ENCODE peak calls at places on chromosomes 12 and 14, in nine cellular contexts. C is HepG2, S is body of pancreas, D is right lobe of liver, T is heart left ventricle, E is IMR-90, Y is upper lobe of left lung, Z is HCT116, M is gastrocnemius medialis. N is an unnamed sample.

GRCh38 chr12:120668091-120668796 is 18.7 kb upstream of the MLEC start:
- ATAC-seq in C (no peak), S (no peak), D (no peak), T (no peak), E (no peak), Y (no peak), Z (no peak), M (no peak), N (no peak)

GRCh38 chr12:122366685-122367475 is 55.6 kb downstream of the CLIP1 start:
- ATAC-seq in C (peak; percentile 88), S (peak; percentile 27), D (peak; percentile 61), T (peak; percentile 71), E (peak; percentile 75), Y (no peak), Z (peak; percentile 87), M (peak; percentile 83), N (peak; percentile 92)

GRCh38 chr14:32469388-32470160 is 140.5 kb downstream of the AKAP6 start:
- ATAC-seq in C (peak; percentile 60), S (no peak), D (peak; percentile 68), T (no peak), E (peak; percentile 55), Y (no peak), Z (no peak), M (no peak), N (peak; percentile 50)

GRCh38 chr12:123492290-123492689 is 34.4 kb downstream of the SNRNP35 start:
- ATAC-seq in C (no peak), S (no peak), D (no peak), T (peak; percentile 69), E (no peak), Y (no peak), Z (no peak), M (peak; percentile 78), N (no peak)

GRCh38 chr14:52189330-52189729 is 78.2 kb upstream of the PTGDR start:
- ATAC-seq in C (no peak), S (no peak), D (no peak), T (no peak), E (no peak), Y (no peak), Z (no peak), M (no peak), N (no peak)

GRCh38 chr14:99273724-99274345 is 1.8 kb upstream of the BCL11B start:
- ATAC-seq in C (peak; percentile 4), S (no peak), D (no peak), T (no peak), E (no peak), Y (no peak), Z (no peak), M (no peak), N (no peak)

GRCh38 chr12:124487065-124487833 is 80.2 kb downstream of the NCOR2 start:
- ATAC-seq in C (no peak), S (no peak), D (no peak), T (no peak), E (no peak), Y (no peak), Z (no peak), M (no peak), N (no peak)

GRCh38 chr12:131005161-131006035 is 51.7 kb downstream of the ADGRD1 start:
- ATAC-seq in C (no peak), S (no peak), D (no peak), T (no peak), E (no peak), Y (no peak), Z (peak; percentile 33), M (no peak), N (no peak)

GRCh38 chr12:58502857-58503256 is 417.4 kb downstream of the LRIG3 start:
- ATAC-seq in C (no peak), S (no peak), D (no peak), T (no peak), E (peak; percentile 15), Y (no peak), Z (no peak), M (no peak), N (no peak)

GRCh38 chr14:52052289-52052943 is 16.4 kb downstream of the NID2 start:
- ATAC-seq in C (no peak), S (no peak), D (no peak), T (peak; percentile 40), E (peak; percentile 53), Y (no peak), Z (no peak), M (peak; percentile 80), N (peak; percentile 87)

GRCh38 chr12:104164635-104165034 is 26.6 kb upstream of the NFYB start:
- ATAC-seq in C (no peak), S (no peak), D (no peak), T (no peak), E (no peak), Y (no peak), Z (no peak), M (no peak), N (no peak)

GRCh38 chr12:108966378-108967151 is 54.3 kb downstream of the SVOP start:
- ATAC-seq in C (no peak), S (no peak), D (no peak), T (peak; percentile 86), E (no peak), Y (no peak), Z (no peak), M (peak; percentile 90), N (no peak)

GRCh38 chr14:104734051-104734587 is 10.1 kb downstream of the ADSS1 start:
- ATAC-seq in C (no peak), S (no peak), D (no peak), T (no peak), E (no peak), Y (no peak), Z (no peak), M (no peak), N (no peak)

GRCh38 chr14:104734601-104734990 is 10.6 kb downstream of the ADSS1 start:
- ATAC-seq in C (no peak), S (no peak), D (no peak), T (no peak), E (no peak), Y (no peak), Z (no peak), M (no peak), N (no peak)

GRCh38 chr14:104738375-104739019 is 14.4 kb upstream of the SIVA1 start:
- ATAC-seq in C (no peak), S (no peak), D (no peak), T (no peak), E (no peak), Y (no peak), Z (no peak), M (no peak), N (no peak)

GRCh38 chr14:104734991-104735779 is 11.2 kb downstream of the ADSS1 start:
- ATAC-seq in C (peak; percentile 67), S (no peak), D (peak; percentile 70), T (peak; percentile 10), E (no peak), Y (no peak), Z (no peak), M (peak; percentile 25), N (no peak)

DNA sequence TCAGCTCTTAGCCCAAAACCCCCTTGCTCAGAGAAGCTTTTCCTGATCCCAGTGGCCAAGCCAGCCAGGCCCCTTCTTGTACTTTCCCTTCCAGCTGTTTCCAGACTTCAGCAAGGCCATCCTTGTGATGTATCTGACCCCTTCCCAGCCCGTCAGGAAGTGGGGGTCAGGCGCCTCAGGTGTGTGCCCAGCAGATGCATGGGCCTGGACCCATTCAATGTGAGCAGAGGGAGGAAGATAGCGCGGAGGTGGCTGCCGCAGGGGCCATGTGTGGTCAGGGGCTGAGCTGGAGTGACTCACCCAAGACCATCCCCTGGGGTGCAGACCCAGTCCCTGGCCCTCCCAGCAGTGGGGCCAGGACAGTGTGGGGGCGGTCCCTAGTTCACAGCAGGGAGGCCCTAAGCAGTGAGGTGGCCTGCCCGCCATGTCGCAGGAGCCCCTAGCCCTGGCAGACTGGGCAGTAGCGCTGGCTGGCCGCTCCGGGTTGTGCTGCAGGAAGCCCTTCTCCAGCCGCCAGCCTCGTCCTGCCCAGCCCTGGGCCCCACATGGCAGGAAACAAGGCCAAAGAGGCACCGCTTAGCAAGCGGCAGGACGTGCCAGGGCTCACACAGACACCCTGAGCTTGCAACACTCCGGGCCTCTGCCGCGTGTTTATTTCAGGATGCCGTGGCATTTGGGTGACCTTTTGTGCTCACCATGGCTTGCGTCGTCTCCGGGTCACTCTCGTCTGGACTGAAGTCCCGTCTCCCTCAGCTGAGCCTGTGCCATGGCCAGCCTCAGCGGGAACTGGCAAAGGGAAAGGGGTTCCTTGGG is 12.0 kb downstream of the ADSS1 start:
- ATAC-seq in C (peak; percentile 61), S (peak; percentile 52), D (peak; percentile 72), T (peak; percentile 74), E (peak; percentile 83), Y (peak; percentile 74), Z (no peak), M (peak; percentile 69), N (peak; percentile 88)
- TF ChIP-seq POLR2A in C (peak; percentile 38), S (peak; percentile 6), D (peak; percentile 73), T (peak; percentile 52), E (no peak), Y (no peak), Z (no peak), M (peak; percentile 51), N (peak; percentile 30)

DNA sequence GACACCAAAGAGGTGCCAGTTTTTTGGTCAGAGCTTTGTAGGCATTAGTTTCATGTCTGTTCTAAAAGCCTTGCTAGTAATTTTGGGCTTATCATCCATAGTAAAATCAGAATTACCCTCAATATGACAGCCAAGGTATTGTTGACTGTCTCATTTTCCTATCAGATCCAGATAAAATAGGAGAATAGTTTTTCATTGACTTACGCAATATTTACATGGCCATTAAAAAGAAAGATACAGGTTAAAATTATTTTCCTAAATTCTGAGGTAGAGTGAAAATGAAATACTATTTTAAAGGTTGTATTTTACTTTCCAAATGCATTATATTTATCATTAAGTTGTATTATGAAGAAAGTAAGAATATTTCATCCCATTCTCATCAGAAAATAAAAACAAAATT is 203.7 kb downstream of the LRFN5 start:
- ATAC-seq in C (no peak), S (no peak), D (no peak), T (no peak), E (no peak), Y (no peak), Z (no peak), M (no peak), N (no peak)
- H3K36me3 ChIP-seq in C (no peaks in the 10 kb centered on the region), S (no peaks in the 10 kb centered on the region), D (no peaks in the 10 kb centered on the region), T (no peaks in the 10 kb centered on the region), E (no peaks in the 10 kb centered on the region), Y (no peaks in the 10 kb centered on the region), Z (no peaks in the 10 kb centered on the region), M (no peaks in the 10 kb centered on the region), N (no peaks in the 10 kb centered on the region)

GRCh38 chr12:18955594-18955993 is 173.9 kb upstream of the PLEKHA5 start:
- ATAC-seq in C (no peak), S (no peak), D (no peak), T (peak; percentile 36), E (peak; percentile 29), Y (no peak), Z (no peak), M (no peak), N (no peak)
- TF ChIP-seq POLR2A in C (no peak), S (no peak), D (no peak), T (no peak), E (no peak), Y (no peak), Z (no peak), M (no peak), N (no peak)

DNA sequence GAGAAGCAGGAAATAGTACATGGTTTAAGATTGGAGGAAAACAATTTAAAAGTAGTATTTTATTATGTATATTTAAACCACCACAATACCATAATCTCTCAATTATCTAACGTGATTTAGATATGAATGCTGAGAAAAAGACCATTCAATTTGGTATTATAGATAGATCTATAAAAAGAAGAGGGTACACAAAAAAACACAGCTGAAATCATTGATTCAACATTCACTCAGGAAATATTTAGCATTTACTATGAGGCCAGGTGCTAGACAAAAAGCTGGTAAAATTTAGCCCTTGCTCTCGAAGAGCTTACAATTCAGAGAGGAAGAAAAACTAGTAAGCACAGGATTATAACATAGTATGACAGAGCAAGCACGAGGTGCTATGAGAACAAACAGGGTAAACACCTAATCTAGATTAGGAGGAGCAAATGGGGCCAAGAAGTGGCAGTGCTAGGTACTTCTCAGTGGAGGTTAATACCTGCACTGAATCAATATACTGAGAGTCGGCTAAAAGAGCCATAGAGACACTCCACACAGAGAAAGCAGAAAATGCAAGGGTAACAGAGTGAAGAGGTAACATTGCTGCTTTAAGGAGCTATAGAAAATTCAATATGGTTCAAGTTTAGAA is 27.6 kb downstream of the TRIP11 start:
- ATAC-seq in C (no peak), S (peak; percentile 81), D (no peak), T (no peak), E (no peak), Y (peak; percentile 26), Z (no peak), M (no peak), N (no peak)
- H3K36me3 ChIP-seq in C (peaks cover 47% of the 10 kb centered on the region), S (peaks cover 12% of the 10 kb centered on the region), D (peaks cover 6% of the 10 kb centered on the region), T (no peaks in the 10 kb centered on the region), E (peaks cover 23% of the 10 kb centered on the region), Y (peaks cover 40% of the 10 kb centered on the region), Z (peaks cover 16% of the 10 kb centered on the region), M (no peaks in the 10 kb centered on the region), N (no peaks in the 10 kb centered on the region)